ENCODE peak calls at places on chromosomes 16 and 17, in five cellular contexts. F is body of pancreas, O is ovary, Z is left ventricle myocardium inferior, I is osteocyte. B is an unnamed sample.

GRCh38 chr16:46573008-46573833 is 48.0 kb downstream of the SHCBP1 start:
- DNase-seq in F (no peak), O (no peak), Z (no peak), I (no peak), B (peak; percentile 12)

GRCh38 chr17:67521773-67522069 is 144.6 kb downstream of the PITPNC1 start:
- DNase-seq in F (no peak), O (no peak), Z (no peak), I (no peak), B (no peak)

GRCh38 chr17:51000835-51001638 is 119.6 kb downstream of the SPAG9 start:
- DNase-seq in F (no peak), O (no peak), Z (no peak), I (no peak), B (no peak)

GRCh38 chr16:11328172-11329079 is 16.8 kb upstream of the RMI2 start:
- DNase-seq in F (peak; percentile 23), O (peak; percentile 79), Z (peak; percentile 70), I (no peak), B (peak; percentile 79)

GRCh38 chr17:75492555-75493168 is 22.7 kb downstream of the CASKIN2 start:
- DNase-seq in F (no peak), O (no peak), Z (no peak), I (no peak), B (no peak)

GRCh38 chr17:39938140-39938869 is 10.8 kb downstream of the LRRC3C start:
- DNase-seq in F (no peak), O (no peak), Z (no peak), I (no peak), B (no peak)

GRCh38 chr17:16975266-16975651 is 3.3 kb upstream of the TNFRSF13B start:
- DNase-seq in F (no peak), O (no peak), Z (no peak), I (peak; percentile 23), B (no peak)

GRCh38 chr17:39231587-39232551 is 6.1 kb upstream of the STAC2 start:
- DNase-seq in F (peak; percentile 37), O (peak; percentile 59), Z (peak; percentile 40), I (no peak), B (peak; percentile 82)

GRCh38 chr16:58034786-58035185 is 9.2 kb downstream of the MMP15 start:
- DNase-seq in F (no peak), O (no peak), Z (no peak), I (no peak), B (no peak)

GRCh38 chr16:12439443-12440232 is 364.0 kb downstream of the CPPED1 start:
- DNase-seq in F (no peak), O (no peak), Z (peak; percentile 18), I (no peak), B (peak; percentile 47)

GRCh38 chr17:30964878-30965277 is 6.0 kb upstream of the RNF135 start:
- DNase-seq in F (no peak), O (no peak), Z (no peak), I (no peak), B (no peak)

GRCh38 chr17:47618416-47618815 is 31.3 kb upstream of the KPNB1 start:
- DNase-seq in F (no peak), O (no peak), Z (no peak), I (no peak), B (no peak)

GRCh38 chr16:15494231-15494630 is 59.8 kb downstream of the BMERB1 start:
- DNase-seq in F (no peak), O (no peak), Z (no peak), I (no peak), B (no peak)

DNA sequence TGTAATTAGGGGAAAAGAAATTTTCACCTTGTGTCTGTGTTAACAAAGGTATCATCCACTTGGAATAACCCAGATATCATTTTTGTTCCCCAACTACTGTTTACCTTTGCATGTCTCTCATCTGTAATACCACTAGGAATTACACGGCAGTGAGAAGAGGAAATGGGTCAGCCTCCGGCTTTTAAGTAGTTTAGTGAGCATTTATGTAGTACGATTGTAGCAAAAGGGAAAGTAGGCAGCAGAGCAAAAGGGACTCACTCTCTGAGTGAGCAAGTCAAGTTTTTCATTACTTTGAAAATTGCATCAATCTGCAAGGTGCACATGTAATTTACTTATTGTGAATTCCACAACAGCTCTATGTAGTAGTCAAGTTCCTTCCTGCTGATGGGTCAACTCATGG is 11.2 kb downstream of the PHF12 start:
- DNase-seq in F (no peak), O (no peak), Z (no peak), I (no peak), B (no peak)
- TF ChIP-seq CTCF in F (no peak), O (no peak), Z (no peak), I (no peak), B (no peak)

DNA sequence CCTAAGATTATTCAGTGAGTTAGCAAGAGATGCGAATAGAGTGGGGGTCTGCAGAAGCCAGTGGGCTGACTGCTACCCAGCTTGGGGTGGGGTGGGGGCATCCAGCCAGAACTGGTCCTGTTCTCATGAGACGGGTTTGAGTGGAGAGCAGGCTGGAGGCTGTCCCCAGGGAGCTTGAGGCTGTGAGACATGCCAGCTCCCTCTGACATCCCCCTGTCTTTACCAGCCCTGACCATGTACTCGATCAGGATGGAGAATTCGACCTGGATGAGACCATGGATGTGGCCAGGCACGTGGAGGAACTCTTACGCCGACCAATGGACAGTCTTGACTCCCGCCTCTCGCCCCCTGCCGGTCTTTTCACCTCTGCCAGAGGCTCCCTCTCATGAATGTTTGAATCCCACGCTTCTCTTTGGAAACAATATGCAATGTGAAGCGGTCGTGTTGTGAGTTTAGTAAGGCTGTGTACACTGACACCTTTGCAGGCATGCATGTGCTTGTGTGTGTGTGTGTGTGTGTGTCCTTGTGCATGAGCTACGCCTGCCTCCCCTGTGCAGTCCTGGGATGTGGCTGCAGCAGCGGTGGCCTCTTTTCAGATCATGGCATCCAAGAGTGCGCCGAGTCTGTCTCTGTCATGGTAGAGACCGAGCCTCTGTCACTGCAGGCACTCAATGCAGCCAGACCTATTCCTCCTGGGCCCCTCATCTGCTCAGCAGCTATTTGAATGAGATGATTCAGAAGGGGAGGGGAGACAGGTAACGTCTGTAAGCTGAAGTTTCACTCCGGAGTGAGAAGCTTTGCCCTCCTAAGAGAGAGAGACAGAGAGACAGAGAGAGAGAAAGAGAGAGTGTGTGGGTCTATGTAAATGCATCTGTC is 22.2 kb downstream of the STAT5A start:
- DNase-seq in F (no peak), O (peak; percentile 69), Z (no peak), I (no peak), B (peak; percentile 63)
- TF ChIP-seq CTCF in F (no peak), O (peak; percentile 20), Z (no peak), I (peak; percentile 11), B (no peak)

DNA sequence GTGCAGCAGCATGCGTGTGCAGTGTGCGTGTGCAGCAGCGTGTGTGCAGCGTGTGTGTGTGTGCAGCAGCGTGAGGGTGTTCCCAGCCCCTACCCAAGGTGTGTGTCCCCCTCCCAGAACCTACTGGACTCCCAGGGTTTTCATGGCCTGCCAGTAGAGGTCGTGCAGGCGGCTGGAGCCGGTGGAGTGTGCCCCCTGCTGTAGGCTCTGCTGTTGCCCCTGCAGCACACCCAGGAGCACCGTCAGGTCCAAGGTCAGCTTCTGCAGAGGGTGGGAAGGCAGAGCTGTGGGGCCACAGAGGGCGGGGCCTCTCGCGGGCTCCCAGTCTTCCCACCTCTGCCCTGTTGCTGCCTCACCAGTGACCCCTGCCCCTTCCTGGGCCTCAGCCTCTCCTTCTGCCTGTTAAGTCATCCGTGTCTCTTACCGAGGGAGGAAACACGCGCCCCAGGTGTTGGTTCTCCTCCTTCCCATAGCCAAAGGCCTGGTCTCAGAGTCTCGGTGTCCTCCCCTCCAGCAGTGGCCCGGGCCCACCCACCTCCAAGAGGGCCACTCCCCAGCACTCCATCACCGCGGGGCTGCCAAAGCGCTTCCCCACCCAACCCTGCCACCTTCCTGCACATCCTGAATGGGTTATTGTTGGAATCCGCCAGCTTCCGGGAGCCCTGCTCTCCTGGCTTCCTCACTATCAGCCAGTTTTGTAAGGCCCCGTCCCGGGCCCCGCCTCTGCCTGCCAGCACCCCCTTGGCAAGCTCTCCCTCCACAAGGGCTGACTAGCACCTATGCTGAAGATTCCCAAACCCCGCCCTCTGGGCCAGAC is 14.8 kb downstream of the MYBBP1A start:
- DNase-seq in F (no peak), O (peak; percentile 41), Z (no peak), I (no peak), B (no peak)
- TF ChIP-seq CTCF in F (no peak), O (no peak), Z (peak; percentile 36), I (no peak), B (no peak)

DNA sequence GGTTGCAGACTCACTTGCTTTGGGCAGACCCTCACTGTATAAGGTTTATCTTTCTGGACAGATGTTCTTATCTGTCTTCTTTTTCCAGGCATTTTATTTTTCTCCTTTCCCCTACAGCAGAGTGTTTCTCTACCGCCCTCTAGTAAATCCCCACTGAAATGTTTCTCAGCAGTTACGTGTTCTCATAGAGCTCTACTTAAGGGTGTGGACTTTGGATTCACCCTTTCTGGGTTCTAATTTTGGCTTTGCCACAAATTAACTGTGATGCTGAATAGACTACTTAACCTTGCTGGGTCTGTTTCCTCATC is 2.0 kb downstream of the ADAT1 start:
- DNase-seq in F (no peak), O (no peak), Z (no peak), I (no peak), B (no peak)
- TF ChIP-seq CTCF in F (peak; percentile 17), O (no peak), Z (peak; percentile 49), I (peak; percentile 58), B (peak; percentile 33)

GRCh38 chr17:5793899-5794298 is 209.6 kb upstream of the NLRP1 start:
- DNase-seq in F (no peak), O (no peak), Z (no peak), I (no peak), B (no peak)
- TF ChIP-seq CTCF in F (no peak), O (no peak), Z (peak; percentile 25), I (peak; percentile 9), B (no peak)

DNA sequence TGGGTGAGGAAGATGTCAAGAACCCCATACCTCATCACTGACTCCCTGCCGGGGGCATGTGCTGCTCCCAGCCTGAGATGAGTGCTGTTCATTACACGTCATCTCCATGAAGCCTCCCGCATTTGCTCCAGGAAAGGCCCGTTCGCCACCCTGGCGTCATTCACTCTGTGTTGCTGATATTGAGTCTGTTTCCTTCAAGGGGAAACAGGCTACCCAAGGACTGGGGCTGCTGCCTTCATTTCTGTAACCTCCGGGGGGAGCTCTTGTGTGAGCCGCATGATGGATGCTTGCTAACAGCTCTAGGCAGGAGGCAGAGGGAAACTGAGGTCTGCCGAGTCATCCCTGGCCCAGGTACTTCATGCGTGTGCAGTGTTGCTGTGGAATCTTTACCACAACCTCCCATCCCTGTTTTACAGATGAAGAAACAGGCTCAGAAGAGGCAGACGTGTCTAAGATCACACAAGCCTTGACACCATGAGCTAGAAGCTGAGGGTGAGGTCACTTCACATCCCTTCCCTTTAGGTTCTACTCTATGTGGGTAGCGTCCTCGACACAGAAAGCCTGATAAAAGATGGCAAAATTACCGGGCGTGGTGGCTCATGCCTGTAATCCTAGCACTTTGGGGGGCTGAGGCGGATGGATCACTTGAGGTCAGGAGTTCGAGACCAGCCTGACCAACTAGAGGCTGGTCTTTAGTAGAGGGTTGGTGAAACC is 3.5 kb upstream of the ARMC5 start:
- DNase-seq in F (no peak), O (peak; percentile 40), Z (no peak), I (no peak), B (peak; percentile 62)
- TF ChIP-seq CTCF in F (no peak), O (no peak), Z (peak; percentile 32), I (peak; percentile 38), B (peak; percentile 43)

B was measured in activated CD8-positive, alpha-beta T cell treated with anti-CD3 and anti-CD28 coated beads for 36 hours.